ENCODE peak calls at places on chromosomes 16 and 17, in five cellular contexts. W is H1, V is mesenchymal stem cell, E is neuronal stem cell, C is trophoblast cell. O is an unnamed sample.

GRCh38 chr16:75035410-75035968 is 36.7 kb downstream of the ZNRF1 start:
- DNase-seq in V (no peak), E (no peak), C (no peak), W (no peak), O (no peak)

GRCh38 chr16:10368984-10369551 is 16.8 kb upstream of the ATF7IP2 start:
- DNase-seq in W (no peak), V (no peak), E (no peak), C (no peak), O (peak)

GRCh38 chr17:51650202-51650601 is 389.9 kb downstream of the UTP18 start:
- DNase-seq in E (no peak), W (no peak), V (no peak), C (no peak), O (no peak)

GRCh38 chr17:44981221-44981968 is 13.3 kb upstream of the C1QL1 start:
- DNase-seq in E (no peak), V (peak), C (peak), W (no peak), O (no peak)

GRCh38 chr17:53571342-53571741 is 251.4 kb upstream of the KIF2B start:
- DNase-seq in W (no peak), C (no peak), E (no peak), V (peak), O (no peak)

GRCh38 chr17:9900019-9900594 is 5.0 kb downstream of the RCVRN start:
- DNase-seq in W (no peak), C (peak), E (no peak), V (peak), O (no peak)

GRCh38 chr17:41894791-41895331 is 23.9 kb downstream of the ACLY start:
- DNase-seq in V (peak), W (no peak), E (no peak), C (peak), O (no peak)

GRCh38 chr16:87661561-87661960 is 59.3 kb downstream of the JPH3 start:
- DNase-seq in V (peak), E (peak), C (peak), W (peak), O (peak)

GRCh38 chr16:89358030-89359005 is 132.0 kb downstream of the ANKRD11 start:
- DNase-seq in W (no peak), V (no peak), E (no peak), C (no peak), O (no peak)

GRCh38 chr17:49460401-49460800 is 34.7 kb upstream of the NGFR start:
- DNase-seq in E (no peak), C (no peak), V (no peak), W (no peak), O (no peak)

GRCh38 chr16:1331712-1332617 is 1.5 kb upstream of the BAIAP3 start:
- DNase-seq in V (peak), C (peak), E (no peak), W (peak), O (peak)

GRCh38 chr17:3683054-3683511 is 12.9 kb downstream of the P2RX5 start:
- DNase-seq in E (no peak), C (peak), W (peak), V (peak), O (peak)

GRCh38 chr16:86240716-86241363 is 269.5 kb upstream of the FOXF1 start:
- DNase-seq in W (peak), C (no peak), V (peak), E (no peak), O (no peak)
- H2BK120ac ChIP-seq in W (no peak), C (no peak), V (no peak), E (no peak), O (no peak)

DNA sequence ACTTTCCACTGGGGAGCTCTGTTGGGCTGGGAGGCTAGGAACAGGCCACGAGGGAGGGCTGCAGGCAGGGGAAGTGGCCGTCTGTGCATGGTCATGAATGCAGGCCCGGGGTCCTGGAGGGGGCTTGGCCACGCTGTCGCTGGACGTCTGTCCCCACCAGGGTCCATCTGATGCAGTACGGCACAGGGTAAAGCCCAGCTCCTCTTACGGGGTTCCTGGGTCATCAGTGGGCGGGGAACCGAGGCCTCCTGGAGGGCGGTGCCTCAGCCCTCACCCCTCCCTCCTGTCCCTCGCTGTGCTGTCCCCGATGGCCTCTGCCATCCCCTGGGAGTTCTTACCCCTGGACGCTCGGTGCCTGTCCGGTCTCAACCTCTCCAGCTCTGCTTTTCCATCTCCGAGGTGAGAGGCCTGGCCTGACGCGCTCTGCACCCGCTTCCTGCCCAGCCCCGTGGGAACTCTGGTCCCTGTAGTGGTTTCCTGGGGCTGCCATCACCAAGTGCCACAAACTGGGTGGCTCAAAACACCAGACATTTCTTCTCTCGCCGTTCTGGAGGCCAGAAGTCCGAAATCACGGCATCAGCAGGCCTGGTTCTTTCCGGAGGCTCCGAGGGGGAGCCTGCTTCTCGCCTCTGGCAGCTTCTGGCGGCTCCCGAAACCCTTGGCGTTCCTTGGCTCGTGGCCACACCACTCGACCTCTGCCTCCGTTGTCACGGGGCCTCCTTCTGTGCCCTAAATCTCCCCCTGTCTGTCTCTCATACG is 182.8 kb downstream of the SEC14L1 start:
- DNase-seq in V (peak), C (no peak), E (no peak), W (peak), O (peak)
- H2BK12ac ChIP-seq in V (peak), C (peak), E (peak), W (no peak), O (no peak)

DNA sequence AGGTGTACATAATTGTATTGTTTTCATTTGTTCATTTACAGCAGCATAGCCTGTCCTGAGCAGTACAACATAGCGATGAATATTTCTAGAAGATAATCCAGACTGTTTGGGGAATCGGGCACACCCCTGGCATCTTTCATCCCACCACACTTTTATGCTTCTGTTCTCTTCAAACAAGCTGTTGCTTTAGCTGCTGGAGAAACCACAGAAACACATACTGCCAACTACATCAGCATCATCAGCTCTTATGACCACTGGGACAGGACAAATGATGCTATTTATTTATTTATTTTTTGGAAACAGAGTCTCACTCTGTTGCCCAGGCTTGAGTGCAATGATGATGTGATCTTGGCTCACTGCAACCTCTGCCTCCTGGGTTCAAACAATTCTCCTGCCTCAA is 22.6 kb upstream of the HAPSTR1 start:
- DNase-seq in W (no peak), V (no peak), C (no peak), E (no peak), O (no peak)
- H2BK120ac ChIP-seq in W (no peak), V (no peak), C (no peak), E (no peak), O (no peak)

DNA sequence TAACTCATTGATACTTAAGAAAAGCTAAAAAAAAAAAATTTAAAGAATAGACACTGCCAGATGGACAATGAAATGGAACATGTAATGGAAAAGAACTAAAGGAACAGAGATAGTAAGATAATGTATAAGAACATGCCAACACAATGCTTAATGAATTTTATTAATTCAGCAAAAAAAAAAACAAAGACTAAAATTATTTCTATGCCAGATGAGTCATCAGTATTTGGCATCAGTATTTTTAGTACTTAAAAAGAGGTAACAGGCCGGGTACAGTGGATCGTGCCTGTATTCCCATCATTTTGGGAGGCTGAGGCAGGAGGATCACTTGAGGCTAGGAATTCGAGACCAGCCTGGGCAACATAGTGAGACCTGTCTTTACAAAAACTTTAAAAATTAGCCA is 168.5 kb downstream of the CYB561 start:
- DNase-seq in W (no peak), E (no peak), V (no peak), C (no peak), O (no peak)
- H2BK12ac ChIP-seq in W (no peak), E (no peak), V (no peak), C (no peak), O (no peak)

GRCh38 chr17:17420035-17420434 is 56.8 kb upstream of the MED9 start:
- DNase-seq in C (peak), E (no peak), W (no peak), V (no peak), O (no peak)
- H2BK120ac ChIP-seq in C (no peak), E (no peak), W (no peak), V (no peak), O (no peak)

GRCh38 chr16:73735954-73736353 is 560.7 kb upstream of the PSMD7 start:
- DNase-seq in V (no peak), C (no peak), E (no peak), W (no peak), O (no peak)
- H2BK12ac ChIP-seq in V (no peak), C (no peak), E (no peak), W (no peak), O (no peak)

DNA sequence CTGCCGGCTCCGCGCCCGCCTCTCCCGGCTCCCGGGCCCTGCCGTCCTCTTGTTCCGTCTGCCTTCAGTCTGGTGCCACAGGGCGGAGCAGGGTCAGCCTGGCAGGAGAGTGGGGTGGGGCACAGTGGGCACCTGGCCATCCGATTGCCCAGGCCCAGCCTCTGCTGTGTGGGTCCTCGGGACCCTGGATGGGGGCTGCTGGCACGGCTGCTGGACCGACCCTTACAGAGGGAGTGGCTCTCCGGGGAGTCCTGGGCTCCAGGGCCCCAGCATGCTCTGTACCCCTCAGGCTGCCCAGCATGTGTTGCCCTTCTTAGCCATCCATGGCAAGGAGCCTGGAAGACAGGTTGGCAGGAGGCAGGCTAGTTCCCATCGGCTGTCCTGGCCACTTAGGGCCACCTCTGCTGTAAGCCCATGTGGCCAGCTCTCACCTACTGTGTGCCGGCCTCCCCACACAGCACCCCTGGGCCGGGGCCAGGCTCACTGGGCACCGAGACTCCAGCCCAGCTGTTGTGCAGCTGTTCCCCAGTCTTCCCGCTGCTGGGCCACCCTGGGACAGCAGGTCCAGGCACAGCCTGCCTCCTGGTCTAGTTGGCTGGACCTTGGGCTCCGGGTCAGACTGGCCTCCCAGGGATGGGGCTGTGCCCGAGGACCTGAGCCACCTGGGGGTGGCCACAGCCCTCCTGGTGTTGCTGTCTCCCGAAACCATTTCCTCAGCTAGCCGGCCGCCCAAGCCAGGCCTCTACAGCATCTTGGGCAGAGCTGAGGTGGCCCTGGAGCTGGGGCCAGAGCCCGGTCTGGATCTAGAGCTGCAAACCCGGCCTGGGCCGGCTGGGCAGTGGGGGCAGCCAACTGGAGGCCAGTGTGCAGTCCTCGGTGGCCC is 24.9 kb downstream of the BAHCC1 start:
- DNase-seq in W (no peak), E (no peak), C (no peak), V (peak), O (no peak)
- H2BK120ac ChIP-seq in W (no peak), E (peak), C (no peak), V (peak), O (no peak)